ENCODE peak calls at places on chromosomes 2 and 18, in four cellular contexts. P is IMR-90, B is mammary epithelial cell, U is GM12878. D is an unnamed sample. For H3K27me3, the result is how much of the 10 kb centered on the place peaks cover.

GRCh38 chr2:9988320-9988719 is 36.8 kb downstream of the GRHL1 start:
- DNase-seq in B (no peak), U (no peak), P (no peak), D (no peak)

GRCh38 chr2:67516899-67517530 is 119.9 kb downstream of the ETAA1 start:
- DNase-seq in P (peak), B (no peak), U (no peak), D (no peak)

GRCh38 chr2:172613610-172614231 is 57.8 kb downstream of the PDK1 start:
- DNase-seq in B (no peak), U (no peak), P (no peak), D (no peak)

GRCh38 chr2:100882645-100883613 is 63.0 kb downstream of the NPAS2 start:
- DNase-seq in B (peak), P (peak), U (no peak), D (peak)

GRCh38 chr2:170436077-170436943 is 258.4 kb downstream of the MYO3B start:
- DNase-seq in U (no peak), P (no peak), B (no peak), D (no peak)

GRCh38 chr2:134504586-134505336 is 214.0 kb downstream of the TMEM163 start:
- DNase-seq in P (no peak), U (no peak), B (peak), D (no peak)

GRCh38 chr2:43539436-43539835 is 56.4 kb downstream of the THADA start:
- DNase-seq in P (no peak), B (no peak), U (no peak), D (no peak)

GRCh38 chr2:234914371-234915154 is 37.3 kb upstream of the SH3BP4 start:
- DNase-seq in P (no peak), U (no peak), B (no peak), D (no peak)

GRCh38 chr2:74041726-74042125 is 57.0 kb downstream of the TET3 start:
- DNase-seq in U (no peak), P (no peak), B (no peak), D (no peak)

GRCh38 chr2:211982162-211982561 is 556.4 kb downstream of the ERBB4 start:
- DNase-seq in P (peak), U (no peak), B (no peak), D (no peak)

GRCh38 chr2:36587556-36587955 is 10.4 kb downstream of the FEZ2 start:
- DNase-seq in U (no peak), B (no peak), P (peak), D (no peak)

GRCh38 chr2:42141687-42142475 is 27.3 kb upstream of the EML4 start:
- DNase-seq in B (peak), P (peak), U (no peak), D (peak)

GRCh38 chr2:219178377-219179175 is 501 bp downstream of the RETREG2 start:
- DNase-seq in P (peak), B (peak), U (no peak), D (peak)

GRCh38 chr18:62555135-62555534 is 32.3 kb downstream of the ZCCHC2 start:
- DNase-seq in U (no peak), B (peak), P (peak), D (no peak)

GRCh38 chr2:10658914-10659257 is 30.9 kb downstream of the NOL10 start:
- DNase-seq in U (no peak), P (peak), B (no peak), D (no peak)

GRCh38 chr2:201999289-201999688 is 34.4 kb upstream of the FZD7 start:
- DNase-seq in P (peak), B (no peak), U (no peak), D (no peak)

GRCh38 chr2:12549641-12550040 is 167.1 kb upstream of the TRIB2 start:
- DNase-seq in B (peak), U (no peak), P (peak), D (no peak)

GRCh38 chr2:121038031-121038430 is 247.0 kb downstream of the TFCP2L1 start:
- DNase-seq in P (no peak), B (no peak), U (no peak), D (no peak)

GRCh38 chr2:11564864-11565567 is 31.2 kb downstream of the GREB1 start:
- DNase-seq in U (no peak), P (no peak), B (no peak), D (no peak)

GRCh38 chr2:54658548-54659207 is 64.8 kb upstream of the EML6 start:
- DNase-seq in U (no peak), B (peak), P (peak), D (no peak)

GRCh38 chr2:176766005-176766404 is 446.6 kb upstream of the HNRNPA3 start:
- DNase-seq in B (no peak), P (no peak), U (no peak), D (no peak)

GRCh38 chr2:58127111-58127510 is 80.5 kb downstream of the VRK2 start:
- DNase-seq in P (no peak), B (no peak), U (no peak), D (no peak)

DNA sequence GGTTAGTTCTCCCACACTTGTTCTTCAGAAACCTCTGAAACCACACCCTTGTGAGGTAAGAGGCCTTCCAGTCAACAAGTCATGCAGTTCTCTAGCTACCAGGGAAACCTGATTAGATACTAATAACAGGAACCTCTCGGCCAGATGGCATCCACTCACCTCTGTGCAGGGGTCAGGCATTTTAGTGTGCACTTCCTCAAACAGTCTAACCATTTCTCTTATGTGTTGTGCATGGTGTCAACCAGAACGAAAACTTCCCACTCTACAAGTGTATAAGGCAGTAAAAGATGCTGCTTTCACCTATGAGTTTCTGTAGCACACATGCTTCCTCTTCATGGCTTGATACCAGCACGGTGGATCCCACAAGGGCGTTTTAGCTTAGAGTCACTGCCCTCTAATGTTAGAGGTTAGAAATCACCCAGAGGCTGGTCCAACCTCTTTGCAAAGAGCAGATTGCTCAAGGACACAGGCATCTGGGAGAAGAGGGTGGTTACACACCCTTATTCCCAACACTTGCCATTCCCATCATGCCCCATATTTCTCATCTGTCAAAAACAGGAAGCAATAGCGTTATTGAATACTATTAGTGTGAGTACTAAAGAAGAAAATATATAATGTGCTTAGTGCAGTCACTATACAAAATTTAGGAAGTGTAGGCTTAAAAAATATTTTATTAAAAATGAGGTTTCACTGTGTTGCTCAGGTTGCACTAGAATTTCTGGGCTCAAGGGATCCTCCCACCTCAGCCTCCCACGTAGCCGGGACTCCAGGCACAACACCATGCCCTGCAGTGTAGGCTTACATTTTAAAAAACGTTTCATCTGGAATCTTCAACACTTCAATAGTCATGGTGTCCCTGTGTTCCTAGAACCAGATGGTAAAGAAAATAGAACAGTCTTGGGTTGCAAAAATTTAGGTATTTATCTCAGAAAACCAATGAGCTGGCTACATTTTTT is 34.5 kb upstream of the RAB31 start:
- DNase-seq in P (peak), U (peak), B (peak), D (peak)
- TF ChIP-seq CTCF in P (peak), U (peak), B (peak), D (peak)

DNA sequence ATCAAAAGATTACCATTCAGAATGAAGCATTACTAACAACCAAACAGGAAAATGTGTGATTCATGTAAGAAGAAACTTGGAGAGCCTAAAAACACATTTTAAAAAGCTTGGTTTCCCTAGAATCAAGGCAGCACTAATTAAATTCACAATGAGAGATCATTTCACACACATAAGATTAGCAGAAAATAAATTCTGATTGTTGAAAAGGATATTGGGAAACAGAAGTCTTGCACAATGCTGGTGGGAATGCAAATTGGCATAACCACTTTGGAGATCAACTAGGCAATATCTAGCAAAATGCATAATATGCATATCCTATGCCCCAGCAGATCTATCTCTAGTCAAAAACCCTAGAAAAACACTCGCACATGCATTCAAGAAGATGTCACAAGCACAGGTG is 75.4 kb upstream of the SIX3 start:
- DNase-seq in B (no peak), U (no peak), P (no peak), D (no peak)
- H3K27me3 ChIP-seq in B (under half), U (under half), P (under half), D (under half)

DNA sequence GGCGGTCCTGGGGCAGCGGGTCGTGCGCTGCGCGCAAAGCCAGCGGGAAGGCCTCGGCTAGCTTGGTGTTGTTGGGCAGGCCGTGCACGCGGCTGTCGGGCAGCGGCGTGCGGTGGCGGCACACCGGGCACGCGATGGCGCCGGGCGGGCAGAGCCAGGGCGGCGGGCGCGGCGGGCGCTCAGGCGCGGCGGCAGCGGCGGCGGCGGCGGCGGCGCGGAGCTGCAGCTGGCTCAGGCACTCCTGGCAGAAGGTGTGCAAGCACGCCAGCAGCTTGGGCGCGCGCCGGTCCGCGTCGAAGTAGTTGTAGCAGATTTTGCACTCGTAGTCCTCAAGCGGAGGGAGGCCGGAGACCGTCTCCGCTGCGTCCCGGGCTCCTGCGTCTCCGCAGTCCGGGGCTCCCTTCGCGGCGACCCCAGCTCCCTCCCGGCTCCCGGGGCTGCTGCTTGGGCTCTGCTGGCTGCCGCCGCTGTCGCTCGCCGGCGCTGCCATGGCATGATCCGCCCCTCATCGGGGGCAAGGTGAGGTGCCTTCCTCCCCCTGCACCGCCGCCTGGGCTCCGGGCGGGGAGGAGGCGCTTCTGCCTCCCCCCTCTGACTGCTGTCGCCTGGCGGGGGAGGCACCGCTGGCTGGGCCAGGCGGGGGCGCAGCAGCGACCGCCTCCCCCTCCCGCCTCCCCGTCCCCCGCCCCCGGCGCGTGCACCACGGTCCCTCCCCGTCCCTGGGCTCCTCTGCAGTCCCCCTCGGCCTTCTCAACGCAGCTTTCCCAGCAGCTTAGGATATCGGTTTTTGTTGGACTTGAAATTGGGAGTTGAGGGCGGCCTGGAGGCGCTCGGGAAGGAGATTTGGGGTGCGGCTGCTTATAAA is 21.0 kb upstream of the PAX3 start:
- DNase-seq in U (no peak), B (peak), P (no peak), D (peak)
- H3K9ac ChIP-seq in U (no peak), B (no peak), P (no peak), D (peak)

GRCh38 chr2:232568161-232568560 is 17.7 kb downstream of the EIF4E2 start:
- DNase-seq in B (peak), P (peak), U (no peak), D (peak)

GRCh38 chr2:232563580-232563979 is 13.1 kb downstream of the EIF4E2 start:
- DNase-seq in P (peak), U (no peak), B (peak), D (no peak)

GRCh38 chr2:232562515-232563151 is 12.1 kb downstream of the EIF4E2 start:
- DNase-seq in U (no peak), P (no peak), B (no peak), D (no peak)
- TF ChIP-seq CTCF in U (peak), P (no peak), B (no peak), D (no peak)

GRCh38 chr2:18373664-18374063 is 186.8 kb downstream of the RDH14 start:
- DNase-seq in U (no peak), B (no peak), P (no peak), D (no peak)
- H3K27me3 ChIP-seq in U (under half), B (under half), P (under half), D (under half)

DNA sequence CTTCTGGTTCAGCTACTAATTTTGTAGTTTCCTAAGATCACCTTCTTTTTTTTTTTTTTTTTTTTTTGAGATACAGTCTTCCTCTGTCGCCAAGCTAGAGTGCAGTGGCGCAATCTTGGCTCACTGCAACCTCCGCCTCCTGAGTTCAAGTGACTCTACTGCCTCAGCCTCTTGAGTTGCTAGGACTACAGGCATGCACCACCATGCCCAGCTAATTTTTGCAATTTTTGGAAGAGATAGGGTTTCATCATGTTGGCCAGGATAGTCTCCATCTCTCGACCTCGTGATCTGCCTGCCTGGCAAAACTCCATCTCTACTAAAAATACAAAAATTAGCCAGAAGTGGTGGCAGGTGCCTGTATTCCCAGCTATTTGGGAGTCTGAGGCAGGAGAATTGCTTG is 301.5 kb upstream of the TFPI start:
- DNase-seq in P (no peak), U (no peak), B (no peak), D (no peak)
- H3K9ac ChIP-seq in P (no peak), U (no peak), B (no peak), D (no peak)

GRCh38 chr18:52348209-52348608 is 8.2 kb downstream of the DCC start:
- DNase-seq in P (no peak), U (no peak), B (peak), D (no peak)
- TF ChIP-seq CTCF in P (no peak), U (peak), B (peak), D (peak)

DNA sequence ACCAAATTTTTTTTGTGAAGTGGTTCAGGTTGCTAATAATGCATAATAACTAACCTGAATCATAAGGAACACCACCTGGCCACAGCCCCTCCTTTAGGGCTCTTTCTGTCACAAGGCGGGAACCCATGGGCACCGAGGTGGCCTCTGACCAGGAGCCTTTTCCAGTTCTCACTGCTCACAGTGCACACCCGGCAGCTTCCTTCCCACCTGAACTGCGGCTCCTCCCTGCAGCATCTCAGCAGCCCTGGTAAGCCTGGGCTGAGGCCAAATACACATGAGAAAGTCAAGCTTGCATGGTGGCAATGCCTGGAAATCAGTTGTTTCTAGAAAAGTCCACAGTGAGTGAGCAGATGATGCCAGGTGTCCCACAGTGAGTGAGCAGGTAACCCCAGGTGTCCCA is 77.6 kb upstream of the SNTG2 start:
- DNase-seq in B (no peak), P (no peak), U (no peak), D (no peak)
- H3K27me3 ChIP-seq in B (under half), P (under half), U (under half), D (under half)